ENCODE peak calls at places on chromosomes 16 and 17, in four cellular contexts. One of them, this sample, is unnamed.
A peak's percentile ranks its signal among the peaks of the same experiment; 100 is the strongest.

GRCh38 chr17:32822996-32823395 is 53.9 kb downstream of the MYO1D start:
- DNase-seq in WTC11: no peak
- DNase-seq in A549: no peak
- DNase-seq in HCT116: no peak
- DNase-seq in this sample: no peak

GRCh38 chr17:17495448-17496188 is 577 bp downstream of the RASD1 start:
- DNase-seq in WTC11: peak; percentile 53
- DNase-seq in A549: no peak
- DNase-seq in HCT116: no peak
- DNase-seq in this sample: no peak

GRCh38 chr16:72427001-72427785 is 255.2 kb upstream of the PMFBP1 start:
- DNase-seq in WTC11: no peak
- DNase-seq in A549: no peak
- DNase-seq in HCT116: no peak
- DNase-seq in this sample: no peak

GRCh38 chr16:2204727-2205103 is 539 bp upstream of the MLST8 start:
- DNase-seq in WTC11: no peak
- DNase-seq in A549: no peak
- DNase-seq in HCT116: no peak
- DNase-seq in this sample: no peak

GRCh38 chr17:63116967-63117366 is 150.9 kb downstream of the TANC2 start:
- DNase-seq in WTC11: no peak
- DNase-seq in A549: no peak
- DNase-seq in HCT116: no peak
- DNase-seq in this sample: no peak

GRCh38 chr17:57355090-57355859 is 99.0 kb downstream of the MSI2 start:
- DNase-seq in WTC11: no peak
- DNase-seq in A549: no peak
- DNase-seq in HCT116: no peak
- DNase-seq in this sample: no peak

GRCh38 chr16:67298277-67298676 is 18.9 kb downstream of the PLEKHG4 start:
- DNase-seq in WTC11: no peak
- DNase-seq in A549: no peak
- DNase-seq in HCT116: no peak
- DNase-seq in this sample: no peak

GRCh38 chr17:35460354-35460851 is 11.8 kb upstream of the SLFN13 start:
- DNase-seq in WTC11: peak; percentile 87
- DNase-seq in A549: peak; percentile 41
- DNase-seq in HCT116: peak; percentile 15
- DNase-seq in this sample: no peak

GRCh38 chr17:4554997-4555799 is at the start of gene MYBBP1A:
- DNase-seq in WTC11: peak; percentile 94
- DNase-seq in A549: peak; percentile 100
- DNase-seq in HCT116: peak; percentile 86
- DNase-seq in this sample: peak; percentile 95

DNA sequence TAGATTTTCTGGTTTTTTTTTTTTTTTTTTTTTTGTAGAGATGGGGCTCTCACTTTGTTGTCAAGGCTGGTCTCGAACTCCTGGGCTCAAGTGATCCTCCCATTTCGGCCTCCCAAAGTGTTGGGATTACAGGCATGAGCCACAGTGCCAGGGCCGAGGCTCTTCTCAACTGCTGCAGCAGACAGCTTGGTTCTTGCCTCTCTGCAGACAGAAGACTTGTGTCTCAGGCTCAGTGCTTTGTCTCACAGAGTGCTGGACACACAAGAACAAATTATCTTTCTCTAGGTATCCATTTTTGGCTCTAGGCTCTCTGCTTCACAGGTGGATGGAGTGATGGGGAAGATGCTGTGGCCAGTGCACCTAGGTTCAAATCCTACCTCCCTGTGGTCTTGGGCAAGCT is 80.8 kb upstream of the RNU2-1 start:
- DNase-seq in WTC11: no peak
- DNase-seq in A549: no peak
- DNase-seq in HCT116: no peak
- DNase-seq in this sample: no peak
- TF ChIP-seq CTCF in WTC11: no peak
- TF ChIP-seq CTCF in A549: no peak
- TF ChIP-seq CTCF in HCT116: no peak
- TF ChIP-seq CTCF in this sample: no peak

GRCh38 chr16:65476556-65476955 is 354.7 kb upstream of the CDH11 start:
- DNase-seq in WTC11: no peak
- DNase-seq in A549: no peak
- DNase-seq in HCT116: no peak
- DNase-seq in this sample: no peak

GRCh38 chr16:65481956-65482355 is 360.1 kb upstream of the CDH11 start:
- DNase-seq in WTC11: no peak
- DNase-seq in A549: no peak
- DNase-seq in HCT116: no peak
- DNase-seq in this sample: peak; percentile 6

DNA sequence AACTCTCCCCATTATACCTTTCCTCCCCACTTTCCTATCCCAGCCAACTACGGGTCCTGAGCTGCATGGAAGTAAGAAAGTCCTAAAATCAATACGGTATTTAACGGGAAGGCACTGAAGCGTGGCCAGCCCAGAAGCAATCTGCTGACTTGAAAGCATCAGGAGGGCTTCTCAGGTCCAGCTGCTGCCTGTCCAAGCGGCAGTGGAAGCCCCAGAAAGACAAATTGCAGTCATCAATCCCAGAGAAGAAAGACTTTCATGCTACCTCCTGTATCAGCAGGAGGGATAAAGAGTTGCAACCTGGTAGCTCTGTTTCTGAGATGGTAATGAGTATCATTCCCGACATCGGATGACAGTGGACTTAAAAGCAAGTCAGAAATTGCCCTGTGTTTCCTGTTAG is 358.4 kb upstream of the CDH11 start:
- DNase-seq in WTC11: no peak
- DNase-seq in A549: no peak
- DNase-seq in HCT116: no peak
- DNase-seq in this sample: no peak
- TF ChIP-seq CTCF in WTC11: no peak
- TF ChIP-seq CTCF in A549: no peak
- TF ChIP-seq CTCF in HCT116: no peak
- TF ChIP-seq CTCF in this sample: no peak

GRCh38 chr17:42180411-42180921 is 476 bp downstream of the KCNH4 start:
- DNase-seq in WTC11: peak; percentile 36
- DNase-seq in A549: no peak
- DNase-seq in HCT116: no peak
- DNase-seq in this sample: no peak

GRCh38 chr17:42179335-42179734 is 1.6 kb downstream of the KCNH4 start:
- DNase-seq in WTC11: no peak
- DNase-seq in A549: no peak
- DNase-seq in HCT116: no peak
- DNase-seq in this sample: no peak

GRCh38 chr17:42181851-42182207 is 887 bp upstream of the KCNH4 start:
- DNase-seq in WTC11: no peak
- DNase-seq in A549: no peak
- DNase-seq in HCT116: no peak
- DNase-seq in this sample: no peak

GRCh38 chr17:42179911-42180410 is 981 bp downstream of the KCNH4 start:
- DNase-seq in WTC11: peak; percentile 85
- DNase-seq in A549: no peak
- DNase-seq in HCT116: no peak
- DNase-seq in this sample: peak; percentile 34

GRCh38 chr17:42180922-42181850 is at the start of gene KCNH4:
- DNase-seq in WTC11: peak; percentile 85
- DNase-seq in A549: peak; percentile 93
- DNase-seq in HCT116: peak; percentile 34
- DNase-seq in this sample: peak; percentile 17
- TF ChIP-seq CTCF in WTC11: no peak
- TF ChIP-seq CTCF in A549: peak; percentile 72
- TF ChIP-seq CTCF in HCT116: peak; percentile 53
- TF ChIP-seq CTCF in this sample: no peak

DNA sequence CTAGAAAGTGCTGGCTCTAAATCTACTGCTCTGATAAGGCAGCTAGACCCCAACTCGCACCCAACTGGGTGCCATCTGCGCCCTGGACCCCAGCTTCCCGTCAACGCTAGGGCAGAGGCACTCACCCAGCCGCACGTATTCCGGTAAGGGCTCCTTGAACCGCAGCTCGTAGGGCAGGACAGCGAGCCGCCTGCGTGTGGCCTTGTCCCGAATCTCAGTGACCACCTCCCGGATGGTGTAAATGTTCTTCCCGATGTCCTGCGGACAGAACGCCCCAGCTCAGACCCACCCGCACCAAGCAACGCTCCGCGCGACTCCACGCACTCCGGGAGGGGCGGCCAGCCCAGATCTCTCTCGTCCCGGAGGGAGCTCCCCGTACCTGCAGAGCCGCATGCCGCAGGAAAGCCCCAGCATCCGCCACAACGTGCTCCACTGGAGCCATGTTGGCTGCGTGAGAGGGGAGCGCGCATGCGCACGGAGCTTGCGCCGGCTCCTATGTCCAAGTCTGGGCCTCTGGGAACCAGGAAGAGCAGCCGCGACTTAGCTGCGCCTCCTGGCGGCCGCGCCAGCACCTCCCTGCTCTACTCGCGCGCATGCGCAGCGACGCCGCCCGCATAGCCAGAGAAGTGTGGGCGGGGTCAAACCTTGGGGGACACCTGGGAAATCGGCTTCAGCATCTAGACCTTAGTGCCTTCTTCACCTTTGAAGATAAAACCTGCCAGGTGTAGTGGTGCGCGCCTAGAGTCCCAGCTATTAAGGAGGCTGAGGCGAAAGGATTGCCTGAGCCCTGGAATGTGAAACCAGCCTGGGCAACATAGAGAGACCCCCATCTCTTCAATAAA is at the start of gene NOB1:
- DNase-seq in WTC11: peak; percentile 99
- DNase-seq in A549: peak; percentile 88
- DNase-seq in HCT116: peak; percentile 93
- DNase-seq in this sample: peak; percentile 94
- TF ChIP-seq CTCF in WTC11: peak; percentile 94
- TF ChIP-seq CTCF in A549: peak; percentile 95
- TF ChIP-seq CTCF in HCT116: peak; percentile 88
- TF ChIP-seq CTCF in this sample: peak; percentile 93

GRCh38 chr17:42980766-42981397 is 517 bp downstream of the RUNDC1 start:
- DNase-seq in WTC11: peak; percentile 51
- DNase-seq in A549: peak; percentile 76
- DNase-seq in HCT116: peak; percentile 31
- DNase-seq in this sample: peak; percentile 50
- TF ChIP-seq CTCF in WTC11: no peak
- TF ChIP-seq CTCF in A549: peak; percentile 27
- TF ChIP-seq CTCF in HCT116: no peak
- TF ChIP-seq CTCF in this sample: peak; percentile 36

DNA sequence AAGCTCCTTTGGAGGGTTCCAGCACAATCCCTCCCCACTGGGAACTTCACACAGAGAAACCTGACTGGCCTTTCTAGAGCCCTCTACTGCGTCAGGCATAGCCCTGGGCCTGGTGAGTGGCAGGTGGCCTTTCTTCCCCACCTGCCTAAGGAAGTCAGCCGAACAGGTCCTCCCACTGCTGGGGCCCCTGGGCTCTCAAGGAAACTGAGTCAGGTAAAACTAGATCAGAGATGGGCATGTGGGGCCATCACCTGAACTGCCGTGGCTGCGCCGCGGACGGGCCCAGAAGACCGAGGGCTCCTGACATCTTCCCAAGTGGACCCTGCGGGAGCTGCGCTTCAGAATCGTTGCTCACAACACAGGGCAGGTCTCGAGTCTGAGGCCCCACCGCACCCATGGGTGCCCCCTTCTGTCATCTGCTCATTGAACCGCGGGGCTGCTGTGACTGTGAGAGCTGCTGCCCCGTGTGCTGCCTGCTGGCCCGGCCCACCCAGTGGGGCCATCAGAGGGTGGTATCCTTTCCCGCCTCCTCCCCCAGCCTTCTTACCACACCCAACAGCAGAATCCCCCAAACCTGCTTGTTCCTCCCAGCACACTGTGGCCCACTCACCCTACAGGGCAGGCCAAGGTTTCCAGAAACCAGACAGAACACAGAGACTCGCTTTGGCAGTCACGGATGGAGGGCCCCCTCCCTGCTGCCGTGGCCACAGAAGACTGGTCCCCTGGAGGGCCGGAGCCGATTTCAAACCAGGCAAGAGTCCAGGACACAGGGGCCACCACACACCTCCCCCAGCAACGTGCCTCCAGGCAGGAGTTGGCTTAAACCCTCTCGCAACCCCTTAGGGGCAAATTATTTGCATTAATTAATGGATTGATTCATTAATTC is 81.1 kb downstream of the TBC1D16 start:
- DNase-seq in WTC11: no peak
- DNase-seq in A549: no peak
- DNase-seq in HCT116: no peak
- DNase-seq in this sample: no peak
- TF ChIP-seq CTCF in WTC11: no peak
- TF ChIP-seq CTCF in A549: no peak
- TF ChIP-seq CTCF in HCT116: no peak
- TF ChIP-seq CTCF in this sample: no peak

DNA sequence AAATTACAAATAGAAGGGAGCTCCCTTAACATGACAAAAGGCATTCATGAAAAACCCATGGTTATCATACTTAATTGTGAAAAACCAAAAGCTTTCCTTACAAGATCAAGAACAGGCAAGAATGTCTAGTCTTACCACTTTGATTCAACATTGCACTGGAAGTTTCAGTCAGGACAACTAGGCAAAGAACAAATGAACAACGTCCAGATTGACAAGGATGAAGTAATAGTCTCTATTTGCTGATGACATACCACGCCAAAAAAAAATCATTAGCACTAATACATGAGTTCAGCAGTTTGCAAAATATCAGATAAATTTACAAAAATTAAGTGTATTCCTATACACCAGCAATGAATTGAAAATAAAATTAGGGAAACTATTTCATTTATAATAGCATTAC is 200.2 kb downstream of the TOX3 start:
- DNase-seq in WTC11: no peak
- DNase-seq in A549: no peak
- DNase-seq in HCT116: no peak
- DNase-seq in this sample: no peak
- TF ChIP-seq CTCF in WTC11: no peak
- TF ChIP-seq CTCF in A549: no peak
- TF ChIP-seq CTCF in HCT116: no peak
- TF ChIP-seq CTCF in this sample: no peak

GRCh38 chr17:68289936-68290267 is 1.0 kb downstream of the SLC16A6 start:
- DNase-seq in WTC11: no peak
- DNase-seq in A549: no peak
- DNase-seq in HCT116: no peak
- DNase-seq in this sample: no peak

GRCh38 chr17:68290268-68290954 is 516 bp downstream of the SLC16A6 start:
- DNase-seq in WTC11: peak; percentile 65
- DNase-seq in A549: no peak
- DNase-seq in HCT116: no peak
- DNase-seq in this sample: no peak

GRCh38 chr17:68289473-68289872 is 1.5 kb downstream of the SLC16A6 start:
- DNase-seq in WTC11: no peak
- DNase-seq in A549: no peak
- DNase-seq in HCT116: no peak
- DNase-seq in this sample: no peak

GRCh38 chr17:68288804-68289203 is 2.1 kb downstream of the SLC16A6 start:
- DNase-seq in WTC11: no peak
- DNase-seq in A549: no peak
- DNase-seq in HCT116: no peak
- DNase-seq in this sample: no peak

GRCh38 chr17:68288375-68288774 is 2.6 kb downstream of the SLC16A6 start:
- DNase-seq in WTC11: no peak
- DNase-seq in A549: no peak
- DNase-seq in HCT116: no peak
- DNase-seq in this sample: no peak
- TF ChIP-seq CTCF in WTC11: no peak
- TF ChIP-seq CTCF in A549: no peak
- TF ChIP-seq CTCF in HCT116: no peak
- TF ChIP-seq CTCF in this sample: no peak

This sample was measured in MCF 10A.